ENCODE peak calls at places on chromosomes 1 and 21, in six cellular contexts. B, R, V, E, G and U are unnamed samples.

GRCh38 chr1:182189535-182190066 is 128.1 kb upstream of the ZNF648 start:
- DNase-seq in E (no peak), G (peak), B (no peak), V (peak), R (no peak), U (no peak)

GRCh38 chr1:169193191-169193850 is 86.8 kb downstream of the ATP1B1 start:
- DNase-seq in E (peak), V (no peak), B (no peak), G (no peak), R (no peak), U (no peak)

GRCh38 chr1:63322248-63322943 is at the start of gene FOXD3:
- DNase-seq in R (peak), B (peak), G (peak), E (peak), V (peak), U (peak)

GRCh38 chr21:42925114-42925907 is at the start of gene ERVH48-1:
- DNase-seq in E (no peak), R (no peak), G (no peak), V (no peak), B (no peak), U (no peak)

GRCh38 chr1:86522230-86522629 is 24.6 kb upstream of the CLCA4 start:
- DNase-seq in R (no peak), E (no peak), B (no peak), V (peak), G (no peak), U (no peak)

GRCh38 chr1:163796394-163796821 is 474.7 kb downstream of the NUF2 start:
- DNase-seq in R (peak), G (peak), V (peak), E (no peak), B (no peak), U (no peak)

GRCh38 chr1:231070758-231071443 is 30.8 kb upstream of the FAM89A start:
- DNase-seq in B (no peak), V (no peak), G (no peak), R (no peak), E (no peak), U (no peak)

GRCh38 chr1:41855713-41856112 is 63.0 kb downstream of the HIVEP3 start:
- DNase-seq in E (no peak), B (no peak), V (no peak), G (no peak), R (peak), U (no peak)

GRCh38 chr1:204134103-204134502 is 17.7 kb downstream of the ETNK2 start:
- DNase-seq in B (no peak), V (peak), E (no peak), R (no peak), G (no peak), U (no peak)

GRCh38 chr1:208203127-208203847 is 40.9 kb downstream of the PLXNA2 start:
- DNase-seq in E (no peak), V (peak), B (no peak), R (peak), G (no peak), U (no peak)

GRCh38 chr1:82162526-82163420 is 362.0 kb downstream of the ADGRL2 start:
- DNase-seq in E (no peak), R (no peak), B (no peak), V (no peak), G (no peak), U (no peak)

GRCh38 chr1:22204989-22205913 is 62.4 kb upstream of the WNT4 start:
- DNase-seq in V (peak), G (no peak), E (no peak), R (no peak), B (no peak), U (no peak)

GRCh38 chr1:21598417-21598816 is 70.7 kb downstream of the RAP1GAP start:
- DNase-seq in V (no peak), G (no peak), R (no peak), E (no peak), B (no peak), U (no peak)

GRCh38 chr1:63914241-63914640 is 140.4 kb downstream of the ROR1 start:
- DNase-seq in E (no peak), V (no peak), G (no peak), B (no peak), R (no peak), U (no peak)

GRCh38 chr1:54934869-54935268 is 45.6 kb upstream of the TMEM61 start:
- DNase-seq in B (no peak), V (peak), R (peak), E (no peak), G (no peak), U (no peak)

GRCh38 chr1:22969224-22969829 is 3.3 kb downstream of the LACTBL1 start:
- DNase-seq in R (peak), E (peak), G (no peak), V (peak), B (no peak), U (no peak)

GRCh38 chr1:45299981-45300668 is 26.6 kb upstream of the HPDL start:
- DNase-seq in B (peak), V (peak), R (peak), E (peak), G (peak), U (peak)

GRCh38 chr1:97396463-97396862 is 524.4 kb downstream of the DPYD start:
- DNase-seq in V (peak), R (no peak), G (no peak), E (no peak), B (no peak), U (no peak)

GRCh38 chr1:222777463-222777862 is 37.4 kb upstream of the DISP1 start:
- DNase-seq in B (no peak), E (no peak), R (peak), G (no peak), V (peak), U (no peak)

GRCh38 chr21:45848805-45849204 is 132.8 kb upstream of the COL6A1 start:
- DNase-seq in B (no peak), V (no peak), E (no peak), G (no peak), R (no peak), U (no peak)

GRCh38 chr1:76170114-76170513 is 95.6 kb downstream of the ST6GALNAC3 start:
- DNase-seq in E (no peak), R (no peak), G (no peak), V (no peak), B (no peak), U (no peak)

GRCh38 chr1:76160225-76160624 is 85.7 kb downstream of the ST6GALNAC3 start:
- DNase-seq in G (no peak), E (no peak), R (no peak), V (no peak), B (no peak), U (no peak)

GRCh38 chr1:76162254-76162653 is 87.7 kb downstream of the ST6GALNAC3 start:
- DNase-seq in R (no peak), B (no peak), G (no peak), E (no peak), V (no peak), U (no peak)

GRCh38 chr1:76161451-76161850 is 86.9 kb downstream of the ST6GALNAC3 start:
- DNase-seq in V (no peak), G (peak), E (no peak), B (no peak), R (no peak), U (no peak)

DNA sequence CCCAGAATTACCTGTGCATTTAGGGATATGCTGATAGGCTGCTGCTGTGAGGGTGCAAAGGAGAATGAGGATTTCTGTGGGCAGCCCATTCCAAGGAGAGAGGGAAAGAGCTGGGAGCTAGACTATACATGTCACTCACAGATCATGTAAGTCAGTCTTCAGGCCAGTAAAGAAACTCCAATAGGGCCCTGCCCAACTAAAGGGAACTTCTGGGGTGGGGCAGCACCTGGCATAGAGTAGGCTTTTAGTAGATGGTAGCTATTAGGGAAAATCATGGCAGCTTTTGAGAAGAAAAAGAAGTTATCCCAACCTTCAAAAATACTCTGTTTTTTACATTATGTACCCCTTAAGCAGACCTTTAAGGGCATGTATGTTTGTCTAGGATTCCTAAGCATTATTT is 89.6 kb downstream of the ST6GALNAC3 start:
- DNase-seq in E (no peak), B (no peak), R (no peak), V (no peak), G (no peak), U (no peak)
- H3K9ac ChIP-seq in E (no peak), B (no peak), R (no peak), V (no peak), G (no peak), U (no peak)

DNA sequence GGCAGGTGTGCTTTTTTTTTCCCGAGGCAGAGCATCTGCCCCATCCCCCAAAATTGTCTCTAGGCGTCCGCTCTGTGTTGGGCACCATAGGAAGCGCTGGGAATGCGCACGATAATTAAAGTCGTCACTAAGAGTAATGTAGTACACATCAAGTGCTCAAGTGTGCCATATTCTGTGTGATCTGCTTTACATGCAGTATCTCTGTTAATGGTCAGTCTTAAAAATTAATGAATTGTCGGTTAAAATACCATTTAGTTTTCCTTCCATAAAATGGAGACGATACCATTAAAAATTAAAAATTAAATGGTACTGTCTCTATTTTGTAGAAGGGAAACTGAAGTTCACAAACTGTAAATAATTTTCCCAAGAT is 544 bp upstream of the CCT8 start:
- DNase-seq in E (no peak), V (no peak), G (no peak), R (no peak), B (no peak), U (no peak)
- TF ChIP-seq EZH2phosphoT487 in E (no peak), V (no peak), G (no peak), R (no peak), B (no peak), U (no peak)

DNA sequence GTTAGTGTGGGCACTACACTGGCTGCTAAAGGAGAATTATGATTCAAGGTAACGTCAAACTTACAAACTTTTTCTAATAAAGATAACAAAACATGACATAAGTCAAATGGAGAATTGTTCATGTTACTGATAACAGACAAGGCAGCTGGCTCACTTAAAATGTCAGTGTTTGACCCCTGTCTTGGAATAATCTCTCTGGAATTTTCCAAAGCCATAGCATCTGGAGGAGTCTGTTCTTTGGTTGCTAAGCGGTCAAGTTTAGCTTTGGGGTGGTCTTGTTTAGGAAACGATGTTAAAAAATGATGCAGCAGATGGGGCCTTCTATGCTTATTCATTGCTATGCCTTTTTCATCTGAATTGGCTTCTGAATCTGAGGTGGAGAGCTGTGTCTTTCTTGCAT is 56.8 kb downstream of the LYST start:
- DNase-seq in V (no peak), E (no peak), G (no peak), B (no peak), R (no peak), U (no peak)
- H3K9ac ChIP-seq in V (no peak), E (no peak), G (no peak), B (no peak), R (no peak), U (no peak)

DNA sequence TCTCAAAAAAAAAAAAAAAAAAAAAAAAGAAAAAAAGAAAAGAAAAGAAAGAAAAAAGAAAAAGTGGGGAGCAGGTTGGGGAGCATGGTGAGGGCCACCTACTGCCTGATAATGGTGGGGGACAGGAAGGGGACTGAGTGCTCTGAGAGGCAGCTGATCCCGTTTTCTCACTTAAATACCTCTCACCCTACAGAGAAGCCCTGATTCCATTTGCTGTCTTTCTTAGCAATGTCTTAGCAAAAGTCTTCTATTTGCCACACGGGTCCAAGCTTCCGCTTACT is 692 bp upstream of the H6PD start:
- DNase-seq in E (no peak), R (no peak), B (no peak), V (no peak), G (no peak), U (no peak)
- TF ChIP-seq EZH2phosphoT487 in E (no peak), R (no peak), B (no peak), V (no peak), G (no peak), U (no peak)

GRCh38 chr21:23968008-23968407 is 1639.3 kb downstream of the MRPL39 start:
- DNase-seq in B (no peak), R (no peak), V (no peak), G (no peak), E (no peak), U (no peak)

GRCh38 chr21:23963454-23963853 is 1643.8 kb downstream of the MRPL39 start:
- DNase-seq in E (no peak), R (peak), G (no peak), B (no peak), V (no peak), U (no peak)

DNA sequence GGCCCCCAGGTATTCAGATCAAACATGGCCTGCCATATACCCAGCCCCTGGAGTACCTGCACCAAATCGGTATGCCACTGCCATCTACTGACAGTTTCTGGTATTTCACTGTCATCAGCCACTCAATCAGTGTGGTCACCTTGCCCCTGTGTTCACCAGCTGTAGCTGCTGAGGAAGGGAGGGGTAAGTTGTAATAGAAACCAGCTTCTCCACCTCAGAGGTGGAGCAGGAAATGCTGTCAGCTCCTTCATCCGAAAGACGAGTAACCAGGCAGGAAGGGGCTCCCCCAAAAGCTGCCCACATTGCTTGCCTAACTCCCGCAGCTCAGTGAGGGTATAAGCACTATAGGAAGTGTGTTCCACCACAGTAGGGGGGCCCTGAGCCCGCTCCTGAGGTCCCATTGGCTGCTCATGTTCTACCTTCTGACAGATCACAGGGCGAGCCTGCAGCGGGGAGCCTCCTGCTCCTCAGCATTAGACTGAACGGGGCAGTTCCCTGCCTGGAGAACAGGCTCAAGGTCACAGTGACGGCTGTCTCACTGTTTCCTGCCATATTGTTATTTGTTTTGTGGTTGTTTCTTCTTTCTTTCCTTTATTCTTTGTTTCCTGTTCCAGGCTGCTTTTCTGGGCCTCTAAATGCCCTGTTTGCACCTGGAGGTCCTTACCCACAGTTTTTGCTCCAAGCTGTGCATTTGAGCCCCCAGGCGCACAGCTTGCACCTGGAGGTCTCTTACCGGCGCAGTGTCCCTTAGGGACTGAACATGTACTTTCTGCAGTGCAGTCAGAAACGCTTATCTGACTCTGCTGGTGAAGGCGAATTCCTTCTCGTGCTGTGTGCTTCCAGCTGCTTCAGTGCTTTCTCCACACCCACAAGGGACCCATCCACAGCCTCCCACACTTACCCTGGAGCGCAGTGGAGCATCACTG is 1638.3 kb downstream of the MRPL39 start:
- DNase-seq in E (peak), R (peak), B (no peak), G (peak), V (peak), U (peak)
- H3K9ac ChIP-seq in E (no peak), R (no peak), B (no peak), G (no peak), V (no peak), U (peak)

GRCh38 chr1:19799877-19800804 is at the start of gene TMCO4:
- DNase-seq in B (no peak), V (peak), G (peak), E (peak), R (peak), U (peak)
- TF ChIP-seq EZH2phosphoT487 in B (no peak), V (no peak), G (no peak), E (no peak), R (no peak), U (no peak)

DNA sequence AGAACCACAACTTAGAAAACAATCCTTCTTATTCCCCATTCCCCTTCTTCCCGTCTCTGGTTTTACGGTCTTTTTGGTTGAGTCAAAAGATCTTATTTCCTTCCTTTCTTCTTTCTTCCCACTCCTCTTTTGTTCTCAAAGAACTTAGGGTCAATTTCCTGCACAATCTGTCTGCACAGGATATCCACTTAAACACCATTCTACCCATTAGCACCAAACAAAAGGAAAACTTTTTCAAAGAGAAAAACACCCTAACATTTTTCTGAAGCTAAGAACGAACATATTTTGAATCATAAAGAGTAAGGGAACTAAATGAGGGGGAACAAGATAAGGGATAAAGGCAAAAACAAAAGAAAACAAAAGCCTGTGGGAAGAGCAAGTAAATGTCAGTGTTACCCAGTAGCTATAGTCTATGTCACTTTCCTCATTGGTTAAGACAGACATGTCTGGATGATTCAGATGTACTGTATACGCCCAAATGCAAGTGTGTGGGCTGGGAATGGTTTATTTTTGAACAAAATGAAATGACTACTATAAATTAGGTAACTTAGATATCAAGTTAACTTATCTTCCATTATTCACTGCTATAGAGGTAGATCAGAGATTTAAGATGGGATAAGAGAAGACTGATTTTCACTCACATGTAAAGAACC is 59.8 kb downstream of the TOR3A start:
- DNase-seq in R (peak), G (peak), B (no peak), V (peak), E (no peak), U (no peak)
- H3K9ac ChIP-seq in R (peak), G (no peak), B (peak), V (peak), E (peak), U (no peak)

GRCh38 chr21:44294391-44295162 is 5.3 kb upstream of the PFKL start:
- DNase-seq in G (no peak), V (peak), B (no peak), E (no peak), R (no peak), U (no peak)

GRCh38 chr21:44292812-44293195 is 7.0 kb upstream of the PFKL start:
- DNase-seq in V (no peak), R (no peak), E (no peak), G (no peak), B (no peak), U (no peak)

GRCh38 chr21:44291936-44292811 is 6.5 kb downstream of the AIRE start:
- DNase-seq in V (peak), R (no peak), G (peak), B (no peak), E (peak), U (no peak)

GRCh38 chr21:44295163-44295601 is 4.7 kb upstream of the PFKL start:
- DNase-seq in R (peak), E (no peak), B (no peak), G (no peak), V (no peak), U (no peak)

DNA sequence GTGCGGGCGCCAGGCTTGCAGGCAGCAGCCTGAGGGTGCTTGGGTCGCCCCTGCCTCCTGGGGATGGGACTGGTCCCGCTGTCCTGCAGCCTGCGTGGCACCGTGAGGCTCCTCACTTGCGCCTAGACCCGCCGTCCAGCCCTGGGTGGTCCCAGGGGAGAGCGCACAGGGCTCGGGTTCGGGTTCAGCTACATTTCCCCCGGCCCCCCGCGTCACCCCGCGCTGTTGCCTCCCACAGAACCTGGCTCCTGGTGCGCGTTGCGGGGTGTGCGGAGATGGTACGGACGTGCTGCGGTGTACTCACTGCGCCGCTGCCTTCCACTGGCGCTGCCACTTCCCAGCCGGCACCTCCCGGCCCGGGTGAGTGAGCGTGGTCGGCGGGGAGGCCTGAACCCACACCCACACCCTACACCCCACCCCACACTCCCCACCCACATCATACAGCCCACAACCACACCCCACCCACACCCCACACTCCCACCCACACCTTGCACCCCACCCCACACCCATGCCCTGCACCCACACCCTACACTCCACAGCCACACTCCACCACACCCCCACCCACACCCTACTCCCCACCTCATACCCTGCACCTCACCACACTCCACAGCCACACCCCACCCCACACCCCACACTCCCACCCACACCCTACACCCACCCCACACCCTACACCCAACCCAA is 6.2 kb upstream of the PFKL start:
- DNase-seq in V (no peak), R (no peak), E (no peak), G (no peak), B (no peak), U (no peak)
- TF ChIP-seq EZH2phosphoT487 in V (no peak), R (no peak), E (no peak), G (no peak), B (no peak), U (no peak)

GRCh38 chr1:27609618-27610240 is 5.8 kb upstream of the AHDC1 start:
- DNase-seq in R (no peak), G (no peak), B (no peak), V (no peak), E (no peak), U (no peak)
- H3K9ac ChIP-seq in R (no peak), G (no peak), B (no peak), V (no peak), E (no peak), U (no peak)

GRCh38 chr21:38323721-38324591 is 67.2 kb downstream of the KCNJ15 start:
- DNase-seq in G (peak), B (no peak), V (peak), E (no peak), R (peak), U (peak)
- TF ChIP-seq EZH2phosphoT487 in G (no peak), B (no peak), V (peak), E (no peak), R (no peak), U (no peak)